ENCODE peak calls at places on chromosome 17, in ten cellular contexts. One of them, this sample, is unnamed. For H3K36me3 and H3K27me3, the result is how much of the 10 kb centered on the place peaks cover.

GRCh38 chr17:57016764-57017116 is 38.8 kb downstream of the SCPEP1 start:
- DNase-seq in thoracic aorta: no peak
- DNase-seq in cardiac muscle cell: no peak
- DNase-seq in NT2/D1: no peak
- DNase-seq in pancreas: no peak
- DNase-seq in heart right ventricle: no peak
- DNase-seq in H7: no peak
- DNase-seq in suprapubic skin: no peak
- DNase-seq in aorta: no peak
- DNase-seq in right lobe of liver: no peak
- DNase-seq in this sample: no peak

GRCh38 chr17:27455569-27455913 is 707 bp upstream of the KSR1 start:
- DNase-seq in thoracic aorta: no peak
- DNase-seq in cardiac muscle cell: no peak
- DNase-seq in NT2/D1: no peak
- DNase-seq in pancreas: no peak
- DNase-seq in heart right ventricle: no peak
- DNase-seq in H7: no peak
- DNase-seq in suprapubic skin: no peak
- DNase-seq in aorta: no peak
- DNase-seq in right lobe of liver: no peak
- DNase-seq in this sample: no peak

GRCh38 chr17:4676777-4677176 is 27.2 kb downstream of the PELP1 start:
- DNase-seq in thoracic aorta: no peak
- DNase-seq in cardiac muscle cell: no peak
- DNase-seq in NT2/D1: no peak
- DNase-seq in pancreas: no peak
- DNase-seq in heart right ventricle: peak
- DNase-seq in H7: no peak
- DNase-seq in suprapubic skin: no peak
- DNase-seq in aorta: no peak
- DNase-seq in right lobe of liver: no peak
- DNase-seq in this sample: no peak

GRCh38 chr17:17445925-17446665 is 30.7 kb upstream of the MED9 start:
- DNase-seq in thoracic aorta: no peak
- DNase-seq in cardiac muscle cell: peak
- DNase-seq in NT2/D1: no peak
- DNase-seq in pancreas: peak
- DNase-seq in heart right ventricle: no peak
- DNase-seq in H7: no peak
- DNase-seq in suprapubic skin: peak
- DNase-seq in aorta: no peak
- DNase-seq in right lobe of liver: peak
- DNase-seq in this sample: no peak

GRCh38 chr17:68353121-68353521 is 61.8 kb downstream of the ARSG start:
- DNase-seq in thoracic aorta: no peak
- DNase-seq in cardiac muscle cell: peak
- DNase-seq in NT2/D1: no peak
- DNase-seq in pancreas: no peak
- DNase-seq in heart right ventricle: no peak
- DNase-seq in H7: no peak
- DNase-seq in suprapubic skin: no peak
- DNase-seq in aorta: no peak
- DNase-seq in right lobe of liver: no peak
- DNase-seq in this sample: no peak

GRCh38 chr17:68533887-68534700 is 21.9 kb downstream of the PRKAR1A start:
- DNase-seq in thoracic aorta: no peak
- DNase-seq in cardiac muscle cell: peak
- DNase-seq in NT2/D1: no peak
- DNase-seq in pancreas: no peak
- DNase-seq in heart right ventricle: no peak
- DNase-seq in H7: no peak
- DNase-seq in suprapubic skin: no peak
- DNase-seq in aorta: no peak
- DNase-seq in right lobe of liver: no peak
- DNase-seq in this sample: no peak

GRCh38 chr17:10099051-10099571 is 99.3 kb downstream of the GAS7 start:
- DNase-seq in thoracic aorta: no peak
- DNase-seq in cardiac muscle cell: peak
- DNase-seq in NT2/D1: no peak
- DNase-seq in pancreas: no peak
- DNase-seq in heart right ventricle: no peak
- DNase-seq in H7: no peak
- DNase-seq in suprapubic skin: peak
- DNase-seq in aorta: no peak
- DNase-seq in right lobe of liver: no peak
- DNase-seq in this sample: no peak

GRCh38 chr17:202501-202951 is 21.1 kb upstream of the DOC2B start:
- DNase-seq in thoracic aorta: no peak
- DNase-seq in cardiac muscle cell: no peak
- DNase-seq in NT2/D1: no peak
- DNase-seq in pancreas: no peak
- DNase-seq in heart right ventricle: no peak
- DNase-seq in H7: no peak
- DNase-seq in suprapubic skin: no peak
- DNase-seq in aorta: peak
- DNase-seq in right lobe of liver: no peak
- DNase-seq in this sample: no peak

GRCh38 chr17:2847601-2848255 is 51.5 kb downstream of the RAP1GAP2 start:
- DNase-seq in thoracic aorta: no peak
- DNase-seq in cardiac muscle cell: no peak
- DNase-seq in NT2/D1: no peak
- DNase-seq in pancreas: no peak
- DNase-seq in heart right ventricle: no peak
- DNase-seq in H7: peak
- DNase-seq in suprapubic skin: no peak
- DNase-seq in aorta: no peak
- DNase-seq in right lobe of liver: no peak
- DNase-seq in this sample: no peak

GRCh38 chr17:35540589-35541404 is 3.3 kb upstream of the SLFN12L start:
- DNase-seq in thoracic aorta: no peak
- DNase-seq in cardiac muscle cell: peak
- DNase-seq in NT2/D1: no peak
- DNase-seq in pancreas: no peak
- DNase-seq in heart right ventricle: no peak
- DNase-seq in H7: no peak
- DNase-seq in suprapubic skin: no peak
- DNase-seq in aorta: peak
- DNase-seq in right lobe of liver: peak
- DNase-seq in this sample: peak

GRCh38 chr17:27323538-27324212 is 29.8 kb downstream of the WSB1 start:
- DNase-seq in thoracic aorta: peak
- DNase-seq in cardiac muscle cell: peak
- DNase-seq in NT2/D1: no peak
- DNase-seq in pancreas: no peak
- DNase-seq in heart right ventricle: peak
- DNase-seq in H7: peak
- DNase-seq in suprapubic skin: peak
- DNase-seq in aorta: peak
- DNase-seq in right lobe of liver: peak
- DNase-seq in this sample: peak

GRCh38 chr17:50953831-50954601 is 87.9 kb upstream of the TOB1 start:
- DNase-seq in thoracic aorta: no peak
- DNase-seq in cardiac muscle cell: peak
- DNase-seq in NT2/D1: no peak
- DNase-seq in pancreas: no peak
- DNase-seq in heart right ventricle: peak
- DNase-seq in H7: peak
- DNase-seq in suprapubic skin: peak
- DNase-seq in aorta: peak
- DNase-seq in right lobe of liver: no peak
- DNase-seq in this sample: no peak

GRCh38 chr17:28367641-28368305 is 2.3 kb downstream of the VTN start:
- DNase-seq in thoracic aorta: no peak
- DNase-seq in cardiac muscle cell: no peak
- DNase-seq in NT2/D1: no peak
- DNase-seq in pancreas: no peak
- DNase-seq in heart right ventricle: no peak
- DNase-seq in H7: no peak
- DNase-seq in suprapubic skin: no peak
- DNase-seq in aorta: no peak
- DNase-seq in right lobe of liver: no peak
- DNase-seq in this sample: no peak

GRCh38 chr17:74126179-74126900 is 77.1 kb upstream of the RPL38 start:
- DNase-seq in thoracic aorta: no peak
- DNase-seq in cardiac muscle cell: no peak
- DNase-seq in NT2/D1: no peak
- DNase-seq in pancreas: no peak
- DNase-seq in heart right ventricle: no peak
- DNase-seq in H7: no peak
- DNase-seq in suprapubic skin: no peak
- DNase-seq in aorta: no peak
- DNase-seq in right lobe of liver: no peak
- DNase-seq in this sample: no peak

GRCh38 chr17:79323556-79323955 is 248.9 kb downstream of the ENGASE start:
- DNase-seq in thoracic aorta: no peak
- DNase-seq in cardiac muscle cell: no peak
- DNase-seq in NT2/D1: no peak
- DNase-seq in pancreas: no peak
- DNase-seq in heart right ventricle: no peak
- DNase-seq in H7: no peak
- DNase-seq in suprapubic skin: no peak
- DNase-seq in aorta: peak
- DNase-seq in right lobe of liver: no peak
- DNase-seq in this sample: no peak

GRCh38 chr17:21377821-21378396 is 1.8 kb downstream of the KCNJ12 start:
- DNase-seq in thoracic aorta: no peak
- DNase-seq in cardiac muscle cell: no peak
- DNase-seq in NT2/D1: no peak
- DNase-seq in pancreas: no peak
- DNase-seq in heart right ventricle: no peak
- DNase-seq in H7: peak
- DNase-seq in suprapubic skin: no peak
- DNase-seq in aorta: no peak
- DNase-seq in right lobe of liver: no peak
- DNase-seq in this sample: no peak

GRCh38 chr17:41687828-41688640 is 651 bp upstream of the EIF1 start:
- DNase-seq in thoracic aorta: no peak
- DNase-seq in cardiac muscle cell: peak
- DNase-seq in NT2/D1: no peak
- DNase-seq in pancreas: peak
- DNase-seq in heart right ventricle: peak
- DNase-seq in H7: no peak
- DNase-seq in suprapubic skin: no peak
- DNase-seq in aorta: peak
- DNase-seq in right lobe of liver: no peak
- DNase-seq in this sample: no peak
- H3K36me3 ChIP-seq in thoracic aorta: under half
- H3K36me3 ChIP-seq in cardiac muscle cell: under half
- H3K36me3 ChIP-seq in NT2/D1: under half
- H3K36me3 ChIP-seq in pancreas: under half
- H3K36me3 ChIP-seq in heart right ventricle: under half
- H3K36me3 ChIP-seq in H7: under half
- H3K36me3 ChIP-seq in suprapubic skin: under half
- H3K36me3 ChIP-seq in aorta: under half
- H3K36me3 ChIP-seq in right lobe of liver: under half
- H3K36me3 ChIP-seq in this sample: under half

DNA sequence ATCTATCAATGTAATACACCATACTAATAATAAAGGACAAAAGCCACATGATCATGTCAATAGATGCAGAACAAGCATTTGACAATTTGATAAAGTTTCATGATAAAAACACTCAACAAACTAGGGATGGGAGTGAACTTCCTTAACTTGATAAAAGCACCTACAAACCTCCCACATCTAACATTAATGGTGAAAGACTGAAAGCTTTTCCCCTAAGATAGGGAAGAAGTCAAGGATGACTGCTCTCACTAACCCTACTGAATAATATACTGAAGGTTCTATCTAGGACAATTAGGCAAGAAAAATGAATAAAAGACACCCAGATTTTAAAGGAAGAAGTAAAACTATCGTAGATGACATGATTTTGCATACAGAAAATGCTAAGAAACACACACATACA is 10.4 kb upstream of the DYNLL2 start:
- DNase-seq in thoracic aorta: no peak
- DNase-seq in cardiac muscle cell: no peak
- DNase-seq in NT2/D1: no peak
- DNase-seq in pancreas: no peak
- DNase-seq in heart right ventricle: no peak
- DNase-seq in H7: no peak
- DNase-seq in suprapubic skin: no peak
- DNase-seq in aorta: no peak
- DNase-seq in right lobe of liver: no peak
- DNase-seq in this sample: no peak
- H3K27me3 ChIP-seq in thoracic aorta: under half
- H3K27me3 ChIP-seq in cardiac muscle cell: under half
- H3K27me3 ChIP-seq in NT2/D1: under half
- H3K27me3 ChIP-seq in pancreas: under half
- H3K27me3 ChIP-seq in heart right ventricle: under half
- H3K27me3 ChIP-seq in H7: under half
- H3K27me3 ChIP-seq in suprapubic skin: under half
- H3K27me3 ChIP-seq in aorta: under half
- H3K27me3 ChIP-seq in right lobe of liver: under half
- H3K27me3 ChIP-seq in this sample: under half

DNA sequence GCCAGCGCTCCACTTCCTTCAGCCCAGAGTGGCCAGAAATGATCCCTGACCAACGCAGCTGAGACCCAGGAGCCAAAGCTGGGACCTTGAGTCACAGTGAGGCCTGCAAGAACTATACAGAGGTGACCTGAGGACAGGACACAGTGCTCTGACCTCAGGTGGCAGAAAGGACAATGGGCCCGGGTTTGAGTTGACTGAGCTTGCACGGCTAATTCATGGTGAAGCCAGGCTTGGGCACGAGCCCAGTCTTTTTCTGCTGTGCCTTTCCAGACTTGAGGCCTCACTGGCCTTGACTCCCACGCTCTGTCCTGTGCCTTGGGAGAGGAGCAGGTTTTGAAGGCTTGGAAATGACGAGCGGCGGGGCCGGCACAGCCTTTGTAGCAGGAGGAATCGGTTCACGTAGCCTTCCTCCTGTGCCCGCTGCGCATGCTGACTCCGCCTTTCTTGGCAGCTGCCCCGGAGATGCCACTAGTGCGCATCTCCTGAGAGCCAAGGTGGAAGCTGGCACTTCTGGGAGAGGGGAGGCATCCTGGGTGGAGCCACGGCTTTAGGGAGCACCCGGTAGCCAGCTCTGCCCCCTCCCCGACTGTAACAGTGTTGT is 34.9 kb downstream of the NDEL1 start:
- DNase-seq in thoracic aorta: no peak
- DNase-seq in cardiac muscle cell: peak
- DNase-seq in NT2/D1: no peak
- DNase-seq in pancreas: no peak
- DNase-seq in heart right ventricle: peak
- DNase-seq in H7: peak
- DNase-seq in suprapubic skin: no peak
- DNase-seq in aorta: peak
- DNase-seq in right lobe of liver: peak
- DNase-seq in this sample: peak
- H3K36me3 ChIP-seq in thoracic aorta: under half
- H3K36me3 ChIP-seq in cardiac muscle cell: under half
- H3K36me3 ChIP-seq in NT2/D1: half or more
- H3K36me3 ChIP-seq in pancreas: under half
- H3K36me3 ChIP-seq in heart right ventricle: under half
- H3K36me3 ChIP-seq in H7: under half
- H3K36me3 ChIP-seq in suprapubic skin: half or more
- H3K36me3 ChIP-seq in aorta: under half
- H3K36me3 ChIP-seq in right lobe of liver: under half
- H3K36me3 ChIP-seq in this sample: under half

DNA sequence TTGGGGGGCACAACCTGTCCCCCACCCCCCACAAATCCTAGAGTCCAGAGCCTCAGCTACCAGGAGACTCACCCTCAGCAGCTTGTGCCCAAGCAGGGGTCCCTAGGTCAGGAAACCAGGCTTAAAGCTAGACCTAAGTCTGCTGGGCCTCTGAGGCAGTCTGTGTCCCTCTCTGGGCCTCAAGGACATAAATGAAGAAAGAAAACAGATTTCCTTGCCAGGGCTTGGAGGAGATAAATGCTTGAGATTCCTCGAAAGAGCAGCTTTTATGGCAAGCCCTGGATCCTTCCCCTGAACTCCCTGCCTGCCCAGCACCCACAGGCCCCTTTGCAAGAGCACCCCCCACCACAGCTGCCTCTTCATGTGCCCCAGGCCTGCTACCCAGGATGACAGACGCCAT is 3.3 kb downstream of the SRCIN1 start:
- DNase-seq in thoracic aorta: no peak
- DNase-seq in cardiac muscle cell: no peak
- DNase-seq in NT2/D1: no peak
- DNase-seq in pancreas: no peak
- DNase-seq in heart right ventricle: no peak
- DNase-seq in H7: no peak
- DNase-seq in suprapubic skin: no peak
- DNase-seq in aorta: no peak
- DNase-seq in right lobe of liver: no peak
- DNase-seq in this sample: no peak
- H3K27me3 ChIP-seq in thoracic aorta: under half
- H3K27me3 ChIP-seq in cardiac muscle cell: under half
- H3K27me3 ChIP-seq in NT2/D1: under half
- H3K27me3 ChIP-seq in pancreas: under half
- H3K27me3 ChIP-seq in heart right ventricle: half or more
- H3K27me3 ChIP-seq in H7: under half
- H3K27me3 ChIP-seq in suprapubic skin: under half
- H3K27me3 ChIP-seq in aorta: under half
- H3K27me3 ChIP-seq in right lobe of liver: under half
- H3K27me3 ChIP-seq in this sample: under half